ENCODE peak calls at places on chromosomes 16 and 17, in ten cellular contexts. One of them, this sample, is unnamed.

GRCh38 chr16:54305066-54305465 is 18.5 kb upstream of the IRX3 start:
- DNase-seq in activated CD4-positive, alpha-beta T cell treated with anti-CD3 and anti-CD28 coated beads for 48 hours: no peak
- DNase-seq in SHP77: no peak
- DNase-seq in foreskin fibroblast: no peak
- DNase-seq in AG04450: no peak
- DNase-seq in stimulated activated CD8-positive, alpha-beta memory T cell treated with anti-CD3 and anti-CD28 coated beads, Interleukin-4, amount 100 ng/mL, for 1 hour: no peak
- DNase-seq in fibroblast of lung: no peak
- DNase-seq in activated T-cell treated with anti-CD3 and anti-CD28 coated beads, Interleukin-2, amount 50 U/mL, for 4 hours: no peak
- DNase-seq in tibial artery: no peak
- DNase-seq in HEK293T: no peak
- DNase-seq in this sample: no peak

GRCh38 chr17:80908206-80908605 is 83.4 kb upstream of the CHMP6 start:
- DNase-seq in activated CD4-positive, alpha-beta T cell treated with anti-CD3 and anti-CD28 coated beads for 48 hours: no peak
- DNase-seq in SHP77: no peak
- DNase-seq in foreskin fibroblast: no peak
- DNase-seq in AG04450: no peak
- DNase-seq in stimulated activated CD8-positive, alpha-beta memory T cell treated with anti-CD3 and anti-CD28 coated beads, Interleukin-4, amount 100 ng/mL, for 1 hour: no peak
- DNase-seq in fibroblast of lung: no peak
- DNase-seq in activated T-cell treated with anti-CD3 and anti-CD28 coated beads, Interleukin-2, amount 50 U/mL, for 4 hours: no peak
- DNase-seq in tibial artery: no peak
- DNase-seq in HEK293T: no peak
- DNase-seq in this sample: no peak

GRCh38 chr16:2250652-2251280 is 621 bp downstream of the ECI1 start:
- DNase-seq in activated CD4-positive, alpha-beta T cell treated with anti-CD3 and anti-CD28 coated beads for 48 hours: peak
- DNase-seq in SHP77: no peak
- DNase-seq in foreskin fibroblast: no peak
- DNase-seq in AG04450: no peak
- DNase-seq in stimulated activated CD8-positive, alpha-beta memory T cell treated with anti-CD3 and anti-CD28 coated beads, Interleukin-4, amount 100 ng/mL, for 1 hour: no peak
- DNase-seq in fibroblast of lung: no peak
- DNase-seq in activated T-cell treated with anti-CD3 and anti-CD28 coated beads, Interleukin-2, amount 50 U/mL, for 4 hours: peak
- DNase-seq in tibial artery: no peak
- DNase-seq in HEK293T: no peak
- DNase-seq in this sample: peak

GRCh38 chr16:56048425-56049100 is 142.7 kb upstream of the GNAO1 start:
- DNase-seq in activated CD4-positive, alpha-beta T cell treated with anti-CD3 and anti-CD28 coated beads for 48 hours: no peak
- DNase-seq in SHP77: no peak
- DNase-seq in foreskin fibroblast: no peak
- DNase-seq in AG04450: no peak
- DNase-seq in stimulated activated CD8-positive, alpha-beta memory T cell treated with anti-CD3 and anti-CD28 coated beads, Interleukin-4, amount 100 ng/mL, for 1 hour: no peak
- DNase-seq in fibroblast of lung: no peak
- DNase-seq in activated T-cell treated with anti-CD3 and anti-CD28 coated beads, Interleukin-2, amount 50 U/mL, for 4 hours: no peak
- DNase-seq in tibial artery: no peak
- DNase-seq in HEK293T: no peak
- DNase-seq in this sample: no peak

GRCh38 chr16:68236804-68237242 is 896 bp upstream of the ESRP2 start:
- DNase-seq in activated CD4-positive, alpha-beta T cell treated with anti-CD3 and anti-CD28 coated beads for 48 hours: no peak
- DNase-seq in SHP77: no peak
- DNase-seq in foreskin fibroblast: no peak
- DNase-seq in AG04450: no peak
- DNase-seq in stimulated activated CD8-positive, alpha-beta memory T cell treated with anti-CD3 and anti-CD28 coated beads, Interleukin-4, amount 100 ng/mL, for 1 hour: no peak
- DNase-seq in fibroblast of lung: no peak
- DNase-seq in activated T-cell treated with anti-CD3 and anti-CD28 coated beads, Interleukin-2, amount 50 U/mL, for 4 hours: no peak
- DNase-seq in tibial artery: no peak
- DNase-seq in HEK293T: no peak
- DNase-seq in this sample: peak

GRCh38 chr16:27426423-27427408 is 24.7 kb downstream of the IL21R start:
- DNase-seq in activated CD4-positive, alpha-beta T cell treated with anti-CD3 and anti-CD28 coated beads for 48 hours: peak
- DNase-seq in SHP77: peak
- DNase-seq in foreskin fibroblast: peak
- DNase-seq in AG04450: peak
- DNase-seq in stimulated activated CD8-positive, alpha-beta memory T cell treated with anti-CD3 and anti-CD28 coated beads, Interleukin-4, amount 100 ng/mL, for 1 hour: no peak
- DNase-seq in fibroblast of lung: peak
- DNase-seq in activated T-cell treated with anti-CD3 and anti-CD28 coated beads, Interleukin-2, amount 50 U/mL, for 4 hours: peak
- DNase-seq in tibial artery: peak
- DNase-seq in HEK293T: peak
- DNase-seq in this sample: peak

GRCh38 chr16:31079342-31079944 is 5.2 kb downstream of the ZNF646 start:
- DNase-seq in activated CD4-positive, alpha-beta T cell treated with anti-CD3 and anti-CD28 coated beads for 48 hours: no peak
- DNase-seq in SHP77: no peak
- DNase-seq in foreskin fibroblast: no peak
- DNase-seq in AG04450: no peak
- DNase-seq in stimulated activated CD8-positive, alpha-beta memory T cell treated with anti-CD3 and anti-CD28 coated beads, Interleukin-4, amount 100 ng/mL, for 1 hour: no peak
- DNase-seq in fibroblast of lung: no peak
- DNase-seq in activated T-cell treated with anti-CD3 and anti-CD28 coated beads, Interleukin-2, amount 50 U/mL, for 4 hours: no peak
- DNase-seq in tibial artery: no peak
- DNase-seq in HEK293T: no peak
- DNase-seq in this sample: no peak

GRCh38 chr16:29310852-29311314 is 95.6 kb downstream of the NPIPB11 start:
- DNase-seq in activated CD4-positive, alpha-beta T cell treated with anti-CD3 and anti-CD28 coated beads for 48 hours: no peak
- DNase-seq in SHP77: no peak
- DNase-seq in foreskin fibroblast: no peak
- DNase-seq in AG04450: no peak
- DNase-seq in stimulated activated CD8-positive, alpha-beta memory T cell treated with anti-CD3 and anti-CD28 coated beads, Interleukin-4, amount 100 ng/mL, for 1 hour: no peak
- DNase-seq in fibroblast of lung: peak
- DNase-seq in activated T-cell treated with anti-CD3 and anti-CD28 coated beads, Interleukin-2, amount 50 U/mL, for 4 hours: no peak
- DNase-seq in tibial artery: peak
- DNase-seq in HEK293T: no peak
- DNase-seq in this sample: no peak

GRCh38 chr16:86667035-86667434 is 88.7 kb downstream of the FOXL1 start:
- DNase-seq in activated CD4-positive, alpha-beta T cell treated with anti-CD3 and anti-CD28 coated beads for 48 hours: no peak
- DNase-seq in SHP77: no peak
- DNase-seq in foreskin fibroblast: no peak
- DNase-seq in AG04450: no peak
- DNase-seq in stimulated activated CD8-positive, alpha-beta memory T cell treated with anti-CD3 and anti-CD28 coated beads, Interleukin-4, amount 100 ng/mL, for 1 hour: no peak
- DNase-seq in fibroblast of lung: no peak
- DNase-seq in activated T-cell treated with anti-CD3 and anti-CD28 coated beads, Interleukin-2, amount 50 U/mL, for 4 hours: no peak
- DNase-seq in tibial artery: no peak
- DNase-seq in HEK293T: no peak
- DNase-seq in this sample: no peak

GRCh38 chr17:42288985-42289862 is 926 bp downstream of the STAT5A start:
- DNase-seq in activated CD4-positive, alpha-beta T cell treated with anti-CD3 and anti-CD28 coated beads for 48 hours: peak
- DNase-seq in SHP77: no peak
- DNase-seq in foreskin fibroblast: no peak
- DNase-seq in AG04450: no peak
- DNase-seq in stimulated activated CD8-positive, alpha-beta memory T cell treated with anti-CD3 and anti-CD28 coated beads, Interleukin-4, amount 100 ng/mL, for 1 hour: no peak
- DNase-seq in fibroblast of lung: no peak
- DNase-seq in activated T-cell treated with anti-CD3 and anti-CD28 coated beads, Interleukin-2, amount 50 U/mL, for 4 hours: peak
- DNase-seq in tibial artery: peak
- DNase-seq in HEK293T: no peak
- DNase-seq in this sample: peak

GRCh38 chr17:55845385-55845784 is 94.5 kb downstream of the PCTP start:
- DNase-seq in activated CD4-positive, alpha-beta T cell treated with anti-CD3 and anti-CD28 coated beads for 48 hours: peak
- DNase-seq in SHP77: no peak
- DNase-seq in foreskin fibroblast: peak
- DNase-seq in AG04450: no peak
- DNase-seq in stimulated activated CD8-positive, alpha-beta memory T cell treated with anti-CD3 and anti-CD28 coated beads, Interleukin-4, amount 100 ng/mL, for 1 hour: no peak
- DNase-seq in fibroblast of lung: peak
- DNase-seq in activated T-cell treated with anti-CD3 and anti-CD28 coated beads, Interleukin-2, amount 50 U/mL, for 4 hours: no peak
- DNase-seq in tibial artery: peak
- DNase-seq in HEK293T: peak
- DNase-seq in this sample: peak

GRCh38 chr16:49838639-49839461 is 17.1 kb downstream of the ZNF423 start:
- DNase-seq in activated CD4-positive, alpha-beta T cell treated with anti-CD3 and anti-CD28 coated beads for 48 hours: no peak
- DNase-seq in SHP77: no peak
- DNase-seq in foreskin fibroblast: no peak
- DNase-seq in AG04450: no peak
- DNase-seq in stimulated activated CD8-positive, alpha-beta memory T cell treated with anti-CD3 and anti-CD28 coated beads, Interleukin-4, amount 100 ng/mL, for 1 hour: no peak
- DNase-seq in fibroblast of lung: no peak
- DNase-seq in activated T-cell treated with anti-CD3 and anti-CD28 coated beads, Interleukin-2, amount 50 U/mL, for 4 hours: no peak
- DNase-seq in tibial artery: no peak
- DNase-seq in HEK293T: no peak
- DNase-seq in this sample: no peak

GRCh38 chr16:89581045-89581695 is 5.6 kb downstream of the CPNE7 start:
- DNase-seq in activated CD4-positive, alpha-beta T cell treated with anti-CD3 and anti-CD28 coated beads for 48 hours: no peak
- DNase-seq in SHP77: no peak
- DNase-seq in foreskin fibroblast: peak
- DNase-seq in AG04450: peak
- DNase-seq in stimulated activated CD8-positive, alpha-beta memory T cell treated with anti-CD3 and anti-CD28 coated beads, Interleukin-4, amount 100 ng/mL, for 1 hour: no peak
- DNase-seq in fibroblast of lung: peak
- DNase-seq in activated T-cell treated with anti-CD3 and anti-CD28 coated beads, Interleukin-2, amount 50 U/mL, for 4 hours: no peak
- DNase-seq in tibial artery: no peak
- DNase-seq in HEK293T: no peak
- DNase-seq in this sample: no peak

GRCh38 chr17:75707096-75707720 is 14.1 kb upstream of the ITGB4 start:
- DNase-seq in activated CD4-positive, alpha-beta T cell treated with anti-CD3 and anti-CD28 coated beads for 48 hours: no peak
- DNase-seq in SHP77: no peak
- DNase-seq in foreskin fibroblast: no peak
- DNase-seq in AG04450: no peak
- DNase-seq in stimulated activated CD8-positive, alpha-beta memory T cell treated with anti-CD3 and anti-CD28 coated beads, Interleukin-4, amount 100 ng/mL, for 1 hour: no peak
- DNase-seq in fibroblast of lung: peak
- DNase-seq in activated T-cell treated with anti-CD3 and anti-CD28 coated beads, Interleukin-2, amount 50 U/mL, for 4 hours: no peak
- DNase-seq in tibial artery: peak
- DNase-seq in HEK293T: no peak
- DNase-seq in this sample: no peak

GRCh38 chr16:54944002-54944401 is 13.3 kb downstream of the IRX5 start:
- DNase-seq in activated CD4-positive, alpha-beta T cell treated with anti-CD3 and anti-CD28 coated beads for 48 hours: no peak
- DNase-seq in SHP77: no peak
- DNase-seq in foreskin fibroblast: no peak
- DNase-seq in AG04450: no peak
- DNase-seq in stimulated activated CD8-positive, alpha-beta memory T cell treated with anti-CD3 and anti-CD28 coated beads, Interleukin-4, amount 100 ng/mL, for 1 hour: no peak
- DNase-seq in fibroblast of lung: no peak
- DNase-seq in activated T-cell treated with anti-CD3 and anti-CD28 coated beads, Interleukin-2, amount 50 U/mL, for 4 hours: no peak
- DNase-seq in tibial artery: no peak
- DNase-seq in HEK293T: no peak
- DNase-seq in this sample: no peak

GRCh38 chr17:51434434-51435170 is 174.3 kb downstream of the UTP18 start:
- DNase-seq in activated CD4-positive, alpha-beta T cell treated with anti-CD3 and anti-CD28 coated beads for 48 hours: no peak
- DNase-seq in SHP77: peak
- DNase-seq in foreskin fibroblast: no peak
- DNase-seq in AG04450: no peak
- DNase-seq in stimulated activated CD8-positive, alpha-beta memory T cell treated with anti-CD3 and anti-CD28 coated beads, Interleukin-4, amount 100 ng/mL, for 1 hour: no peak
- DNase-seq in fibroblast of lung: no peak
- DNase-seq in activated T-cell treated with anti-CD3 and anti-CD28 coated beads, Interleukin-2, amount 50 U/mL, for 4 hours: no peak
- DNase-seq in tibial artery: no peak
- DNase-seq in HEK293T: no peak
- DNase-seq in this sample: no peak

GRCh38 chr16:86723699-86724098 is 145.3 kb downstream of the FOXL1 start:
- DNase-seq in activated CD4-positive, alpha-beta T cell treated with anti-CD3 and anti-CD28 coated beads for 48 hours: no peak
- DNase-seq in SHP77: no peak
- DNase-seq in foreskin fibroblast: no peak
- DNase-seq in AG04450: no peak
- DNase-seq in stimulated activated CD8-positive, alpha-beta memory T cell treated with anti-CD3 and anti-CD28 coated beads, Interleukin-4, amount 100 ng/mL, for 1 hour: no peak
- DNase-seq in fibroblast of lung: no peak
- DNase-seq in activated T-cell treated with anti-CD3 and anti-CD28 coated beads, Interleukin-2, amount 50 U/mL, for 4 hours: no peak
- DNase-seq in tibial artery: no peak
- DNase-seq in HEK293T: peak
- DNase-seq in this sample: no peak

GRCh38 chr17:50661795-50662391 is 27.2 kb downstream of the ABCC3 start:
- DNase-seq in activated CD4-positive, alpha-beta T cell treated with anti-CD3 and anti-CD28 coated beads for 48 hours: peak
- DNase-seq in SHP77: peak
- DNase-seq in foreskin fibroblast: peak
- DNase-seq in AG04450: peak
- DNase-seq in stimulated activated CD8-positive, alpha-beta memory T cell treated with anti-CD3 and anti-CD28 coated beads, Interleukin-4, amount 100 ng/mL, for 1 hour: no peak
- DNase-seq in fibroblast of lung: peak
- DNase-seq in activated T-cell treated with anti-CD3 and anti-CD28 coated beads, Interleukin-2, amount 50 U/mL, for 4 hours: no peak
- DNase-seq in tibial artery: peak
- DNase-seq in HEK293T: no peak
- DNase-seq in this sample: peak

GRCh38 chr16:19745286-19746018 is 27.4 kb downstream of the IQCK start:
- DNase-seq in activated CD4-positive, alpha-beta T cell treated with anti-CD3 and anti-CD28 coated beads for 48 hours: no peak
- DNase-seq in SHP77: no peak
- DNase-seq in foreskin fibroblast: peak
- DNase-seq in AG04450: peak
- DNase-seq in stimulated activated CD8-positive, alpha-beta memory T cell treated with anti-CD3 and anti-CD28 coated beads, Interleukin-4, amount 100 ng/mL, for 1 hour: no peak
- DNase-seq in fibroblast of lung: peak
- DNase-seq in activated T-cell treated with anti-CD3 and anti-CD28 coated beads, Interleukin-2, amount 50 U/mL, for 4 hours: no peak
- DNase-seq in tibial artery: no peak
- DNase-seq in HEK293T: no peak
- DNase-seq in this sample: no peak

GRCh38 chr16:31052131-31052530 is 18.8 kb downstream of the STX4 start:
- DNase-seq in activated CD4-positive, alpha-beta T cell treated with anti-CD3 and anti-CD28 coated beads for 48 hours: peak
- DNase-seq in SHP77: no peak
- DNase-seq in foreskin fibroblast: peak
- DNase-seq in AG04450: peak
- DNase-seq in stimulated activated CD8-positive, alpha-beta memory T cell treated with anti-CD3 and anti-CD28 coated beads, Interleukin-4, amount 100 ng/mL, for 1 hour: no peak
- DNase-seq in fibroblast of lung: peak
- DNase-seq in activated T-cell treated with anti-CD3 and anti-CD28 coated beads, Interleukin-2, amount 50 U/mL, for 4 hours: no peak
- DNase-seq in tibial artery: no peak
- DNase-seq in HEK293T: no peak
- DNase-seq in this sample: peak

GRCh38 chr17:48153711-48154642 is 46.4 kb downstream of the SNX11 start:
- DNase-seq in activated CD4-positive, alpha-beta T cell treated with anti-CD3 and anti-CD28 coated beads for 48 hours: peak
- DNase-seq in SHP77: peak
- DNase-seq in foreskin fibroblast: peak
- DNase-seq in AG04450: peak
- DNase-seq in stimulated activated CD8-positive, alpha-beta memory T cell treated with anti-CD3 and anti-CD28 coated beads, Interleukin-4, amount 100 ng/mL, for 1 hour: no peak
- DNase-seq in fibroblast of lung: peak
- DNase-seq in activated T-cell treated with anti-CD3 and anti-CD28 coated beads, Interleukin-2, amount 50 U/mL, for 4 hours: no peak
- DNase-seq in tibial artery: no peak
- DNase-seq in HEK293T: peak
- DNase-seq in this sample: peak

GRCh38 chr16:79134300-79134699 is 466.2 kb downstream of the MAF start:
- DNase-seq in activated CD4-positive, alpha-beta T cell treated with anti-CD3 and anti-CD28 coated beads for 48 hours: no peak
- DNase-seq in SHP77: no peak
- DNase-seq in foreskin fibroblast: no peak
- DNase-seq in AG04450: no peak
- DNase-seq in stimulated activated CD8-positive, alpha-beta memory T cell treated with anti-CD3 and anti-CD28 coated beads, Interleukin-4, amount 100 ng/mL, for 1 hour: no peak
- DNase-seq in fibroblast of lung: no peak
- DNase-seq in activated T-cell treated with anti-CD3 and anti-CD28 coated beads, Interleukin-2, amount 50 U/mL, for 4 hours: no peak
- DNase-seq in tibial artery: no peak
- DNase-seq in HEK293T: no peak
- DNase-seq in this sample: no peak

GRCh38 chr17:77610518-77610893 is 348.0 kb upstream of the TNRC6C start:
- DNase-seq in activated CD4-positive, alpha-beta T cell treated with anti-CD3 and anti-CD28 coated beads for 48 hours: no peak
- DNase-seq in SHP77: no peak
- DNase-seq in foreskin fibroblast: no peak
- DNase-seq in AG04450: no peak
- DNase-seq in stimulated activated CD8-positive, alpha-beta memory T cell treated with anti-CD3 and anti-CD28 coated beads, Interleukin-4, amount 100 ng/mL, for 1 hour: no peak
- DNase-seq in fibroblast of lung: no peak
- DNase-seq in activated T-cell treated with anti-CD3 and anti-CD28 coated beads, Interleukin-2, amount 50 U/mL, for 4 hours: no peak
- DNase-seq in tibial artery: no peak
- DNase-seq in HEK293T: no peak
- DNase-seq in this sample: no peak

GRCh38 chr17:62994931-62995330 is 28.9 kb downstream of the TANC2 start:
- DNase-seq in activated CD4-positive, alpha-beta T cell treated with anti-CD3 and anti-CD28 coated beads for 48 hours: no peak
- DNase-seq in SHP77: no peak
- DNase-seq in foreskin fibroblast: no peak
- DNase-seq in AG04450: no peak
- DNase-seq in stimulated activated CD8-positive, alpha-beta memory T cell treated with anti-CD3 and anti-CD28 coated beads, Interleukin-4, amount 100 ng/mL, for 1 hour: no peak
- DNase-seq in fibroblast of lung: peak
- DNase-seq in activated T-cell treated with anti-CD3 and anti-CD28 coated beads, Interleukin-2, amount 50 U/mL, for 4 hours: no peak
- DNase-seq in tibial artery: no peak
- DNase-seq in HEK293T: no peak
- DNase-seq in this sample: no peak

GRCh38 chr16:22186517-22186916 is 19.6 kb upstream of the EEF2K start:
- DNase-seq in activated CD4-positive, alpha-beta T cell treated with anti-CD3 and anti-CD28 coated beads for 48 hours: no peak
- DNase-seq in SHP77: no peak
- DNase-seq in foreskin fibroblast: no peak
- DNase-seq in AG04450: no peak
- DNase-seq in stimulated activated CD8-positive, alpha-beta memory T cell treated with anti-CD3 and anti-CD28 coated beads, Interleukin-4, amount 100 ng/mL, for 1 hour: no peak
- DNase-seq in fibroblast of lung: no peak
- DNase-seq in activated T-cell treated with anti-CD3 and anti-CD28 coated beads, Interleukin-2, amount 50 U/mL, for 4 hours: no peak
- DNase-seq in tibial artery: no peak
- DNase-seq in HEK293T: no peak
- DNase-seq in this sample: no peak

GRCh38 chr17:64459284-64459747 is 10.4 kb downstream of the MILR1 start:
- DNase-seq in activated CD4-positive, alpha-beta T cell treated with anti-CD3 and anti-CD28 coated beads for 48 hours: no peak
- DNase-seq in SHP77: no peak
- DNase-seq in foreskin fibroblast: peak
- DNase-seq in AG04450: no peak
- DNase-seq in stimulated activated CD8-positive, alpha-beta memory T cell treated with anti-CD3 and anti-CD28 coated beads, Interleukin-4, amount 100 ng/mL, for 1 hour: no peak
- DNase-seq in fibroblast of lung: peak
- DNase-seq in activated T-cell treated with anti-CD3 and anti-CD28 coated beads, Interleukin-2, amount 50 U/mL, for 4 hours: no peak
- DNase-seq in tibial artery: no peak
- DNase-seq in HEK293T: no peak
- DNase-seq in this sample: peak

GRCh38 chr17:49494937-49495841 is at the start of gene NGFR:
- DNase-seq in activated CD4-positive, alpha-beta T cell treated with anti-CD3 and anti-CD28 coated beads for 48 hours: peak
- DNase-seq in SHP77: no peak
- DNase-seq in foreskin fibroblast: peak
- DNase-seq in AG04450: no peak
- DNase-seq in stimulated activated CD8-positive, alpha-beta memory T cell treated with anti-CD3 and anti-CD28 coated beads, Interleukin-4, amount 100 ng/mL, for 1 hour: no peak
- DNase-seq in fibroblast of lung: no peak
- DNase-seq in activated T-cell treated with anti-CD3 and anti-CD28 coated beads, Interleukin-2, amount 50 U/mL, for 4 hours: peak
- DNase-seq in tibial artery: no peak
- DNase-seq in HEK293T: peak
- DNase-seq in this sample: no peak

GRCh38 chr16:82510041-82510440 is 116.7 kb upstream of the CDH13 start:
- DNase-seq in activated CD4-positive, alpha-beta T cell treated with anti-CD3 and anti-CD28 coated beads for 48 hours: no peak
- DNase-seq in SHP77: no peak
- DNase-seq in foreskin fibroblast: no peak
- DNase-seq in AG04450: no peak
- DNase-seq in stimulated activated CD8-positive, alpha-beta memory T cell treated with anti-CD3 and anti-CD28 coated beads, Interleukin-4, amount 100 ng/mL, for 1 hour: no peak
- DNase-seq in fibroblast of lung: no peak
- DNase-seq in activated T-cell treated with anti-CD3 and anti-CD28 coated beads, Interleukin-2, amount 50 U/mL, for 4 hours: no peak
- DNase-seq in tibial artery: no peak
- DNase-seq in HEK293T: no peak
- DNase-seq in this sample: no peak

This sample was measured in small intestine.